ENCODE peak calls at places on chromosomes 5 and 9, in seven cellular contexts. One of them, this sample, is unnamed.

GRCh38 chr5:178074266-178074952 is 38.9 kb upstream of the N4BP3 start:
- DNase-seq in SK-MEL-5: peak; percentile 84
- DNase-seq in naive thymus-derived CD4-positive, alpha-beta T cell: no peak
- DNase-seq in epithelial cell of esophagus: no peak
- DNase-seq in endodermal cell: no peak
- DNase-seq in WTC11: no peak
- DNase-seq in EH: no peak
- DNase-seq in this sample: no peak

GRCh38 chr5:75756991-75757390 is 39.8 kb upstream of the POC5 start:
- DNase-seq in EH: peak; percentile 6
- DNase-seq in SK-MEL-5: no peak
- DNase-seq in epithelial cell of esophagus: peak; percentile 18
- DNase-seq in naive thymus-derived CD4-positive, alpha-beta T cell: no peak
- DNase-seq in WTC11: no peak
- DNase-seq in endodermal cell: no peak
- DNase-seq in this sample: no peak

GRCh38 chr9:37468620-37469019 is 3.4 kb upstream of the ZBTB5 start:
- DNase-seq in endodermal cell: no peak
- DNase-seq in SK-MEL-5: no peak
- DNase-seq in epithelial cell of esophagus: no peak
- DNase-seq in EH: no peak
- DNase-seq in naive thymus-derived CD4-positive, alpha-beta T cell: no peak
- DNase-seq in WTC11: no peak
- DNase-seq in this sample: no peak

GRCh38 chr9:85522459-85523092 is 219.2 kb downstream of the AGTPBP1 start:
- DNase-seq in EH: peak; percentile 54
- DNase-seq in endodermal cell: peak; percentile 88
- DNase-seq in epithelial cell of esophagus: peak; percentile 51
- DNase-seq in naive thymus-derived CD4-positive, alpha-beta T cell: no peak
- DNase-seq in SK-MEL-5: no peak
- DNase-seq in WTC11: peak; percentile 75
- DNase-seq in this sample: no peak

GRCh38 chr9:128892223-128892892 is 10.4 kb downstream of the LRRC8A start:
- DNase-seq in WTC11: no peak
- DNase-seq in SK-MEL-5: peak; percentile 60
- DNase-seq in EH: peak; percentile 93
- DNase-seq in naive thymus-derived CD4-positive, alpha-beta T cell: no peak
- DNase-seq in epithelial cell of esophagus: peak; percentile 96
- DNase-seq in endodermal cell: peak; percentile 52
- DNase-seq in this sample: no peak

GRCh38 chr9:12708562-12709298 is 15.5 kb downstream of the TYRP1 start:
- DNase-seq in EH: peak; percentile 61
- DNase-seq in SK-MEL-5: no peak
- DNase-seq in epithelial cell of esophagus: peak; percentile 76
- DNase-seq in endodermal cell: no peak
- DNase-seq in WTC11: no peak
- DNase-seq in naive thymus-derived CD4-positive, alpha-beta T cell: no peak
- DNase-seq in this sample: no peak

GRCh38 chr9:65432722-65433323 is 147.8 kb upstream of the FOXD4L5 start:
- DNase-seq in naive thymus-derived CD4-positive, alpha-beta T cell: no peak
- DNase-seq in SK-MEL-5: no peak
- DNase-seq in endodermal cell: no peak
- DNase-seq in WTC11: no peak
- DNase-seq in epithelial cell of esophagus: no peak
- DNase-seq in EH: no peak
- DNase-seq in this sample: no peak

GRCh38 chr5:165066751-165067150 is 1561.3 kb downstream of the MAT2B start:
- DNase-seq in WTC11: no peak
- DNase-seq in epithelial cell of esophagus: no peak
- DNase-seq in naive thymus-derived CD4-positive, alpha-beta T cell: no peak
- DNase-seq in endodermal cell: no peak
- DNase-seq in EH: no peak
- DNase-seq in SK-MEL-5: no peak
- DNase-seq in this sample: no peak

GRCh38 chr9:101572316-101572715 is 22.5 kb downstream of the PPP3R2 start:
- DNase-seq in epithelial cell of esophagus: no peak
- DNase-seq in naive thymus-derived CD4-positive, alpha-beta T cell: peak; percentile 23
- DNase-seq in SK-MEL-5: no peak
- DNase-seq in EH: no peak
- DNase-seq in endodermal cell: no peak
- DNase-seq in WTC11: no peak
- DNase-seq in this sample: no peak

GRCh38 chr9:21690561-21690960 is 111.9 kb upstream of the MTAP start:
- DNase-seq in WTC11: no peak
- DNase-seq in endodermal cell: no peak
- DNase-seq in EH: peak; percentile 58
- DNase-seq in naive thymus-derived CD4-positive, alpha-beta T cell: no peak
- DNase-seq in epithelial cell of esophagus: no peak
- DNase-seq in SK-MEL-5: no peak
- DNase-seq in this sample: no peak

GRCh38 chr9:73348485-73348884 is 196.8 kb downstream of the ANXA1 start:
- DNase-seq in EH: peak; percentile 9
- DNase-seq in epithelial cell of esophagus: peak; percentile 51
- DNase-seq in endodermal cell: peak; percentile 63
- DNase-seq in WTC11: no peak
- DNase-seq in SK-MEL-5: no peak
- DNase-seq in naive thymus-derived CD4-positive, alpha-beta T cell: no peak
- DNase-seq in this sample: no peak

GRCh38 chr9:92807031-92807756 is 42.6 kb upstream of the BICD2 start:
- DNase-seq in SK-MEL-5: no peak
- DNase-seq in WTC11: no peak
- DNase-seq in naive thymus-derived CD4-positive, alpha-beta T cell: peak; percentile 25
- DNase-seq in epithelial cell of esophagus: no peak
- DNase-seq in EH: no peak
- DNase-seq in endodermal cell: peak; percentile 49
- DNase-seq in this sample: no peak

This sample was measured in SHP77 treated with DMSO at 0.1 percent for 48 hours.